ENCODE peak calls at places on chromosome 11, in nine cellular contexts. One of them, this sample, is unnamed.

GRCh38 chr11:57588038-57588710 is 9.3 kb upstream of the SERPING1 start:
- DNase-seq in cardiac muscle cell: no peak
- DNase-seq in MCF 10A: no peak
- DNase-seq in hypothalamus: no peak
- DNase-seq in H7: no peak
- DNase-seq in H54: no peak
- DNase-seq in GM18507: no peak
- DNase-seq in stomach: no peak
- DNase-seq in iPS DF 6.9: no peak
- DNase-seq in this sample: no peak

GRCh38 chr11:72446929-72447753 is 12.8 kb upstream of the CLPB start:
- DNase-seq in cardiac muscle cell: peak; percentile 36
- DNase-seq in MCF 10A: peak; percentile 66
- DNase-seq in hypothalamus: no peak
- DNase-seq in H7: peak; percentile 75
- DNase-seq in H54: peak; percentile 25
- DNase-seq in GM18507: no peak
- DNase-seq in stomach: no peak
- DNase-seq in iPS DF 6.9: no peak
- DNase-seq in this sample: peak; percentile 76

GRCh38 chr11:126355926-126356897 is 726 bp downstream of the ST3GAL4 start:
- DNase-seq in cardiac muscle cell: peak; percentile 39
- DNase-seq in MCF 10A: peak; percentile 68
- DNase-seq in hypothalamus: peak; percentile 77
- DNase-seq in H7: peak; percentile 68
- DNase-seq in H54: peak; percentile 45
- DNase-seq in GM18507: no peak
- DNase-seq in stomach: no peak
- DNase-seq in iPS DF 6.9: no peak
- DNase-seq in this sample: peak; percentile 51

GRCh38 chr11:1218256-1218787 is 4.5 kb upstream of the MUC5B start:
- DNase-seq in cardiac muscle cell: no peak
- DNase-seq in MCF 10A: no peak
- DNase-seq in hypothalamus: no peak
- DNase-seq in H7: peak; percentile 46
- DNase-seq in H54: no peak
- DNase-seq in GM18507: no peak
- DNase-seq in stomach: no peak
- DNase-seq in iPS DF 6.9: no peak
- DNase-seq in this sample: no peak

GRCh38 chr11:34427171-34427805 is 11.4 kb upstream of the CAT start:
- DNase-seq in cardiac muscle cell: peak; percentile 9
- DNase-seq in MCF 10A: peak; percentile 86
- DNase-seq in hypothalamus: no peak
- DNase-seq in H7: no peak
- DNase-seq in H54: peak; percentile 49
- DNase-seq in GM18507: no peak
- DNase-seq in stomach: no peak
- DNase-seq in iPS DF 6.9: no peak
- DNase-seq in this sample: peak; percentile 11

GRCh38 chr11:118715837-118716260 is 36.4 kb upstream of the TREH start:
- DNase-seq in cardiac muscle cell: no peak
- DNase-seq in MCF 10A: peak; percentile 28
- DNase-seq in hypothalamus: no peak
- DNase-seq in H7: peak; percentile 58
- DNase-seq in H54: no peak
- DNase-seq in GM18507: no peak
- DNase-seq in stomach: no peak
- DNase-seq in iPS DF 6.9: peak; percentile 83
- DNase-seq in this sample: peak; percentile 98

GRCh38 chr11:44286268-44286880 is 23.6 kb downstream of the ALX4 start:
- DNase-seq in cardiac muscle cell: peak; percentile 73
- DNase-seq in MCF 10A: peak; percentile 69
- DNase-seq in hypothalamus: no peak
- DNase-seq in H7: peak; percentile 94
- DNase-seq in H54: peak; percentile 93
- DNase-seq in GM18507: peak; percentile 70
- DNase-seq in stomach: peak; percentile 41
- DNase-seq in iPS DF 6.9: no peak
- DNase-seq in this sample: peak; percentile 90

GRCh38 chr11:119786431-119787073 is 57.6 kb upstream of the NECTIN1 start:
- DNase-seq in cardiac muscle cell: no peak
- DNase-seq in MCF 10A: no peak
- DNase-seq in hypothalamus: no peak
- DNase-seq in H7: no peak
- DNase-seq in H54: no peak
- DNase-seq in GM18507: no peak
- DNase-seq in stomach: no peak
- DNase-seq in iPS DF 6.9: no peak
- DNase-seq in this sample: peak; percentile 19

GRCh38 chr11:35484435-35484834 is 41.0 kb downstream of the PAMR1 start:
- DNase-seq in cardiac muscle cell: no peak
- DNase-seq in MCF 10A: peak; percentile 19
- DNase-seq in hypothalamus: no peak
- DNase-seq in H7: no peak
- DNase-seq in H54: peak; percentile 12
- DNase-seq in GM18507: no peak
- DNase-seq in stomach: no peak
- DNase-seq in iPS DF 6.9: no peak
- DNase-seq in this sample: no peak

GRCh38 chr11:86069408-86070086 is 663 bp upstream of the PICALM start:
- DNase-seq in cardiac muscle cell: peak; percentile 80
- DNase-seq in MCF 10A: peak; percentile 67
- DNase-seq in hypothalamus: no peak
- DNase-seq in H7: no peak
- DNase-seq in H54: peak; percentile 73
- DNase-seq in GM18507: no peak
- DNase-seq in stomach: no peak
- DNase-seq in iPS DF 6.9: peak; percentile 29
- DNase-seq in this sample: peak; percentile 98